ENCODE peak calls at places on chromosomes 1 and 21, in eight cellular contexts. One of them, this sample, is unnamed.

GRCh38 chr1:189859385-189859977 is 618.2 kb downstream of the BRINP3 start:
- DNase-seq in NCI-H82: peak; percentile 28
- DNase-seq in right lobe of liver: no peak
- DNase-seq in CD4-positive, CD25-positive, alpha-beta regulatory T cell: no peak
- DNase-seq in occipital lobe: no peak
- DNase-seq in prostate gland: no peak
- DNase-seq in neuronal stem cell: no peak
- DNase-seq in AG04450: no peak
- DNase-seq in this sample: no peak

GRCh38 chr1:87530042-87530441 is 201.4 kb downstream of the LMO4 start:
- DNase-seq in NCI-H82: no peak
- DNase-seq in CD4-positive, CD25-positive, alpha-beta regulatory T cell: no peak
- DNase-seq in neuronal stem cell: no peak
- DNase-seq in AG04450: no peak
- DNase-seq in prostate gland: no peak
- DNase-seq in right lobe of liver: no peak
- DNase-seq in occipital lobe: no peak
- DNase-seq in this sample: peak; percentile 2

GRCh38 chr1:90936731-90937130 is 85.1 kb downstream of the ZNF644 start:
- DNase-seq in CD4-positive, CD25-positive, alpha-beta regulatory T cell: no peak
- DNase-seq in NCI-H82: no peak
- DNase-seq in prostate gland: no peak
- DNase-seq in neuronal stem cell: no peak
- DNase-seq in occipital lobe: no peak
- DNase-seq in AG04450: no peak
- DNase-seq in right lobe of liver: no peak
- DNase-seq in this sample: no peak

GRCh38 chr1:184296466-184297243 is 90.2 kb upstream of the C1orf21 start:
- DNase-seq in NCI-H82: peak; percentile 91
- DNase-seq in AG04450: peak; percentile 63
- DNase-seq in right lobe of liver: peak; percentile 61
- DNase-seq in neuronal stem cell: no peak
- DNase-seq in occipital lobe: peak; percentile 46
- DNase-seq in prostate gland: peak; percentile 75
- DNase-seq in CD4-positive, CD25-positive, alpha-beta regulatory T cell: no peak
- DNase-seq in this sample: peak; percentile 23

GRCh38 chr1:205072881-205073280 is 11.4 kb downstream of the TMEM81 start:
- DNase-seq in AG04450: no peak
- DNase-seq in neuronal stem cell: no peak
- DNase-seq in prostate gland: no peak
- DNase-seq in right lobe of liver: no peak
- DNase-seq in occipital lobe: no peak
- DNase-seq in NCI-H82: no peak
- DNase-seq in CD4-positive, CD25-positive, alpha-beta regulatory T cell: no peak
- DNase-seq in this sample: no peak

GRCh38 chr1:125066385-125066784 is 3881.6 kb downstream of the SRGAP2C start:
- DNase-seq in NCI-H82: no peak
- DNase-seq in prostate gland: no peak
- DNase-seq in occipital lobe: no peak
- DNase-seq in neuronal stem cell: no peak
- DNase-seq in right lobe of liver: peak; percentile 35
- DNase-seq in CD4-positive, CD25-positive, alpha-beta regulatory T cell: no peak
- DNase-seq in AG04450: no peak
- DNase-seq in this sample: no peak

GRCh38 chr1:152886758-152887409 is 8.8 kb downstream of the SMCP start:
- DNase-seq in CD4-positive, CD25-positive, alpha-beta regulatory T cell: no peak
- DNase-seq in AG04450: no peak
- DNase-seq in NCI-H82: no peak
- DNase-seq in right lobe of liver: no peak
- DNase-seq in prostate gland: no peak
- DNase-seq in neuronal stem cell: no peak
- DNase-seq in occipital lobe: no peak
- DNase-seq in this sample: no peak

GRCh38 chr1:169086603-169087455 is 19.7 kb upstream of the ATP1B1 start:
- DNase-seq in AG04450: no peak
- DNase-seq in prostate gland: no peak
- DNase-seq in neuronal stem cell: no peak
- DNase-seq in NCI-H82: peak; percentile 97
- DNase-seq in occipital lobe: no peak
- DNase-seq in CD4-positive, CD25-positive, alpha-beta regulatory T cell: no peak
- DNase-seq in right lobe of liver: no peak
- DNase-seq in this sample: no peak

GRCh38 chr1:107139833-107140702 is 771 bp upstream of the NTNG1 start:
- DNase-seq in AG04450: no peak
- DNase-seq in right lobe of liver: no peak
- DNase-seq in prostate gland: peak; percentile 33
- DNase-seq in CD4-positive, CD25-positive, alpha-beta regulatory T cell: no peak
- DNase-seq in NCI-H82: peak; percentile 33
- DNase-seq in neuronal stem cell: peak; percentile 21
- DNase-seq in occipital lobe: peak; percentile 38
- DNase-seq in this sample: no peak

GRCh38 chr1:203556047-203556851 is 62.3 kb downstream of the OPTC start:
- DNase-seq in CD4-positive, CD25-positive, alpha-beta regulatory T cell: no peak
- DNase-seq in occipital lobe: no peak
- DNase-seq in NCI-H82: peak; percentile 61
- DNase-seq in right lobe of liver: no peak
- DNase-seq in AG04450: no peak
- DNase-seq in prostate gland: no peak
- DNase-seq in neuronal stem cell: no peak
- DNase-seq in this sample: no peak

GRCh38 chr1:234091065-234091401 is 186.6 kb downstream of the SLC35F3 start:
- DNase-seq in CD4-positive, CD25-positive, alpha-beta regulatory T cell: no peak
- DNase-seq in occipital lobe: no peak
- DNase-seq in NCI-H82: no peak
- DNase-seq in prostate gland: no peak
- DNase-seq in right lobe of liver: no peak
- DNase-seq in neuronal stem cell: no peak
- DNase-seq in AG04450: no peak
- DNase-seq in this sample: no peak

GRCh38 chr1:89930579-89930978 is 64.3 kb upstream of the ZNF326 start:
- DNase-seq in right lobe of liver: no peak
- DNase-seq in NCI-H82: no peak
- DNase-seq in CD4-positive, CD25-positive, alpha-beta regulatory T cell: no peak
- DNase-seq in occipital lobe: no peak
- DNase-seq in prostate gland: no peak
- DNase-seq in neuronal stem cell: no peak
- DNase-seq in AG04450: no peak
- DNase-seq in this sample: no peak

GRCh38 chr1:226365166-226365565 is 42.7 kb downstream of the PARP1 start:
- DNase-seq in AG04450: no peak
- DNase-seq in CD4-positive, CD25-positive, alpha-beta regulatory T cell: no peak
- DNase-seq in occipital lobe: no peak
- DNase-seq in NCI-H82: no peak
- DNase-seq in neuronal stem cell: no peak
- DNase-seq in right lobe of liver: no peak
- DNase-seq in prostate gland: no peak
- DNase-seq in this sample: no peak

GRCh38 chr1:151213560-151213959 is 15.2 kb downstream of the PIP5K1A start:
- DNase-seq in CD4-positive, CD25-positive, alpha-beta regulatory T cell: no peak
- DNase-seq in AG04450: no peak
- DNase-seq in right lobe of liver: no peak
- DNase-seq in NCI-H82: no peak
- DNase-seq in prostate gland: no peak
- DNase-seq in occipital lobe: no peak
- DNase-seq in neuronal stem cell: no peak
- DNase-seq in this sample: no peak

GRCh38 chr1:28087614-28088167 is 719 bp downstream of the EYA3 start:
- DNase-seq in occipital lobe: peak; percentile 28
- DNase-seq in NCI-H82: peak; percentile 57
- DNase-seq in neuronal stem cell: no peak
- DNase-seq in prostate gland: peak; percentile 7
- DNase-seq in right lobe of liver: no peak
- DNase-seq in CD4-positive, CD25-positive, alpha-beta regulatory T cell: no peak
- DNase-seq in AG04450: no peak
- DNase-seq in this sample: no peak

GRCh38 chr1:236063551-236063918 is 1.4 kb downstream of the NID1 start:
- DNase-seq in prostate gland: no peak
- DNase-seq in right lobe of liver: no peak
- DNase-seq in AG04450: no peak
- DNase-seq in NCI-H82: no peak
- DNase-seq in CD4-positive, CD25-positive, alpha-beta regulatory T cell: no peak
- DNase-seq in occipital lobe: no peak
- DNase-seq in neuronal stem cell: no peak
- DNase-seq in this sample: no peak

GRCh38 chr1:160961419-160961818 is 6.8 kb upstream of the ITLN2 start:
- DNase-seq in neuronal stem cell: no peak
- DNase-seq in CD4-positive, CD25-positive, alpha-beta regulatory T cell: no peak
- DNase-seq in occipital lobe: no peak
- DNase-seq in prostate gland: no peak
- DNase-seq in AG04450: no peak
- DNase-seq in NCI-H82: no peak
- DNase-seq in right lobe of liver: no peak
- DNase-seq in this sample: no peak

GRCh38 chr1:87644500-87645245 is 316.0 kb downstream of the LMO4 start:
- DNase-seq in CD4-positive, CD25-positive, alpha-beta regulatory T cell: no peak
- DNase-seq in AG04450: no peak
- DNase-seq in NCI-H82: no peak
- DNase-seq in occipital lobe: no peak
- DNase-seq in neuronal stem cell: no peak
- DNase-seq in right lobe of liver: no peak
- DNase-seq in prostate gland: no peak
- DNase-seq in this sample: no peak

GRCh38 chr1:49576327-49576901 is 447.3 kb downstream of the AGBL4 start:
- DNase-seq in occipital lobe: no peak
- DNase-seq in neuronal stem cell: no peak
- DNase-seq in NCI-H82: no peak
- DNase-seq in CD4-positive, CD25-positive, alpha-beta regulatory T cell: no peak
- DNase-seq in AG04450: no peak
- DNase-seq in right lobe of liver: no peak
- DNase-seq in prostate gland: no peak
- DNase-seq in this sample: no peak

GRCh38 chr1:155255243-155256100 is at the start of gene ENTREP3:
- DNase-seq in neuronal stem cell: peak; percentile 87
- DNase-seq in occipital lobe: peak; percentile 82
- DNase-seq in NCI-H82: peak; percentile 97
- DNase-seq in prostate gland: peak; percentile 89
- DNase-seq in right lobe of liver: peak; percentile 89
- DNase-seq in CD4-positive, CD25-positive, alpha-beta regulatory T cell: peak; percentile 71
- DNase-seq in AG04450: no peak
- DNase-seq in this sample: no peak

GRCh38 chr1:45205000-45205909 is 1.1 kb downstream of the ZSWIM5 start:
- DNase-seq in neuronal stem cell: peak; percentile 62
- DNase-seq in occipital lobe: no peak
- DNase-seq in right lobe of liver: peak; percentile 69
- DNase-seq in NCI-H82: peak; percentile 77
- DNase-seq in prostate gland: peak; percentile 52
- DNase-seq in CD4-positive, CD25-positive, alpha-beta regulatory T cell: no peak
- DNase-seq in AG04450: no peak
- DNase-seq in this sample: no peak

GRCh38 chr1:152112101-152112884 is 3.0 kb downstream of the TCHH start:
- DNase-seq in prostate gland: no peak
- DNase-seq in NCI-H82: peak; percentile 18
- DNase-seq in occipital lobe: no peak
- DNase-seq in AG04450: no peak
- DNase-seq in CD4-positive, CD25-positive, alpha-beta regulatory T cell: no peak
- DNase-seq in right lobe of liver: peak; percentile 40
- DNase-seq in neuronal stem cell: peak; percentile 5
- DNase-seq in this sample: no peak

GRCh38 chr21:36699026-36699545 is at the start of gene SIM2:
- DNase-seq in right lobe of liver: peak; percentile 54
- DNase-seq in occipital lobe: no peak
- DNase-seq in neuronal stem cell: peak; percentile 54
- DNase-seq in AG04450: no peak
- DNase-seq in CD4-positive, CD25-positive, alpha-beta regulatory T cell: no peak
- DNase-seq in prostate gland: peak; percentile 63
- DNase-seq in NCI-H82: peak; percentile 30
- DNase-seq in this sample: peak; percentile 59

GRCh38 chr1:235882816-235883215 is 16.1 kb upstream of the LYST start:
- DNase-seq in CD4-positive, CD25-positive, alpha-beta regulatory T cell: no peak
- DNase-seq in occipital lobe: no peak
- DNase-seq in prostate gland: no peak
- DNase-seq in NCI-H82: no peak
- DNase-seq in neuronal stem cell: no peak
- DNase-seq in AG04450: no peak
- DNase-seq in right lobe of liver: no peak
- DNase-seq in this sample: no peak

GRCh38 chr1:26094076-26094669 is 17.5 kb upstream of the PDIK1L start:
- DNase-seq in prostate gland: no peak
- DNase-seq in NCI-H82: peak; percentile 63
- DNase-seq in CD4-positive, CD25-positive, alpha-beta regulatory T cell: no peak
- DNase-seq in neuronal stem cell: no peak
- DNase-seq in occipital lobe: no peak
- DNase-seq in AG04450: no peak
- DNase-seq in right lobe of liver: no peak
- DNase-seq in this sample: no peak

GRCh38 chr1:192565946-192566345 is 9.6 kb upstream of the RGS1 start:
- DNase-seq in CD4-positive, CD25-positive, alpha-beta regulatory T cell: no peak
- DNase-seq in AG04450: no peak
- DNase-seq in neuronal stem cell: no peak
- DNase-seq in right lobe of liver: no peak
- DNase-seq in occipital lobe: no peak
- DNase-seq in NCI-H82: no peak
- DNase-seq in prostate gland: no peak
- DNase-seq in this sample: no peak

GRCh38 chr1:182600036-182600713 is 4.0 kb downstream of the RGS16 start:
- DNase-seq in right lobe of liver: no peak
- DNase-seq in NCI-H82: no peak
- DNase-seq in neuronal stem cell: no peak
- DNase-seq in CD4-positive, CD25-positive, alpha-beta regulatory T cell: no peak
- DNase-seq in AG04450: no peak
- DNase-seq in occipital lobe: no peak
- DNase-seq in prostate gland: no peak
- DNase-seq in this sample: no peak

GRCh38 chr1:103900005-103900404 is 150.3 kb downstream of the AMY1C start:
- DNase-seq in NCI-H82: peak; percentile 27
- DNase-seq in AG04450: no peak
- DNase-seq in neuronal stem cell: no peak
- DNase-seq in prostate gland: no peak
- DNase-seq in right lobe of liver: no peak
- DNase-seq in CD4-positive, CD25-positive, alpha-beta regulatory T cell: no peak
- DNase-seq in occipital lobe: no peak
- DNase-seq in this sample: no peak

GRCh38 chr1:117658676-117659075 is 52.8 kb downstream of the TENT5C start:
- DNase-seq in CD4-positive, CD25-positive, alpha-beta regulatory T cell: peak; percentile 70
- DNase-seq in occipital lobe: no peak
- DNase-seq in neuronal stem cell: no peak
- DNase-seq in AG04450: no peak
- DNase-seq in prostate gland: no peak
- DNase-seq in right lobe of liver: no peak
- DNase-seq in NCI-H82: no peak
- DNase-seq in this sample: no peak

GRCh38 chr1:162987866-162988265 is 81.3 kb upstream of the RGS4 start:
- DNase-seq in prostate gland: no peak
- DNase-seq in occipital lobe: no peak
- DNase-seq in CD4-positive, CD25-positive, alpha-beta regulatory T cell: no peak
- DNase-seq in NCI-H82: no peak
- DNase-seq in AG04450: no peak
- DNase-seq in neuronal stem cell: no peak
- DNase-seq in right lobe of liver: no peak
- DNase-seq in this sample: no peak

GRCh38 chr21:45054162-45054926 is 20.0 kb upstream of the ADARB1 start:
- DNase-seq in neuronal stem cell: no peak
- DNase-seq in CD4-positive, CD25-positive, alpha-beta regulatory T cell: no peak
- DNase-seq in AG04450: no peak
- DNase-seq in NCI-H82: peak; percentile 56
- DNase-seq in right lobe of liver: peak; percentile 25
- DNase-seq in prostate gland: no peak
- DNase-seq in occipital lobe: no peak
- DNase-seq in this sample: no peak

GRCh38 chr1:33394716-33395115 is 36.2 kb downstream of the PHC2 start:
- DNase-seq in NCI-H82: no peak
- DNase-seq in occipital lobe: no peak
- DNase-seq in CD4-positive, CD25-positive, alpha-beta regulatory T cell: no peak
- DNase-seq in right lobe of liver: no peak
- DNase-seq in prostate gland: no peak
- DNase-seq in AG04450: no peak
- DNase-seq in neuronal stem cell: no peak
- DNase-seq in this sample: no peak

GRCh38 chr1:149929847-149930246 is 2.2 kb upstream of the SF3B4 start:
- DNase-seq in right lobe of liver: no peak
- DNase-seq in prostate gland: no peak
- DNase-seq in CD4-positive, CD25-positive, alpha-beta regulatory T cell: no peak
- DNase-seq in neuronal stem cell: no peak
- DNase-seq in NCI-H82: no peak
- DNase-seq in occipital lobe: no peak
- DNase-seq in AG04450: no peak
- DNase-seq in this sample: no peak

GRCh38 chr1:207027221-207027777 is 5.3 kb downstream of the C1orf116 start:
- DNase-seq in right lobe of liver: no peak
- DNase-seq in occipital lobe: no peak
- DNase-seq in neuronal stem cell: no peak
- DNase-seq in NCI-H82: no peak
- DNase-seq in AG04450: no peak
- DNase-seq in CD4-positive, CD25-positive, alpha-beta regulatory T cell: no peak
- DNase-seq in prostate gland: no peak
- DNase-seq in this sample: no peak

This sample was measured in LNCaP clone FGC.